ENCODE peak calls at places on chromosomes 3 and 15, in six cellular contexts. C is HCT116, B is uterus, F is GM23248, U is IMR-90, Q is adipocyte. W is an unnamed sample.

GRCh38 chr15:36960947-36961227 is 139.5 kb downstream of the MEIS2 start:
- DNase-seq in U (no peak), Q (no peak), B (no peak), F (no peak), C (no peak), W (no peak)

GRCh38 chr15:84783493-84784251 is 33.5 kb upstream of the ALPK3 start:
- DNase-seq in C (no peak), F (no peak), B (no peak), Q (no peak), U (no peak), W (no peak)

GRCh38 chr3:178198329-178198728 is 337.9 kb upstream of the KCNMB2 start:
- DNase-seq in U (peak; percentile 40), B (no peak), F (peak; percentile 63), C (no peak), Q (peak; percentile 61), W (no peak)

GRCh38 chr15:34726407-34727100 is 28.2 kb downstream of the GJD2 start:
- DNase-seq in B (no peak), U (peak; percentile 41), C (no peak), Q (peak; percentile 71), F (peak; percentile 75), W (no peak)

GRCh38 chr3:71225285-71225684 is 358.2 kb downstream of the FOXP1 start:
- DNase-seq in U (peak; percentile 73), F (peak; percentile 30), B (no peak), C (no peak), Q (peak; percentile 38), W (no peak)

GRCh38 chr15:68641376-68641775 is 62.6 kb downstream of the CORO2B start:
- DNase-seq in Q (no peak), C (no peak), F (no peak), B (no peak), U (no peak), W (no peak)

GRCh38 chr15:22939051-22939450 is 41.1 kb downstream of the CYFIP1 start:
- DNase-seq in U (no peak), B (no peak), Q (no peak), F (no peak), C (no peak), W (no peak)

GRCh38 chr15:68425428-68426060 is 6.4 kb downstream of the ITGA11 start:
- DNase-seq in U (no peak), C (no peak), B (peak; percentile 60), F (peak; percentile 90), Q (no peak), W (no peak)

GRCh38 chr3:52495777-52496602 is 852 bp downstream of the STAB1 start:
- DNase-seq in Q (peak; percentile 9), U (peak; percentile 43), C (no peak), B (no peak), F (peak; percentile 72), W (no peak)

GRCh38 chr15:38490231-38490630 is 36.3 kb downstream of the FAM98B start:
- DNase-seq in Q (peak; percentile 61), U (peak; percentile 87), F (peak; percentile 56), C (no peak), B (no peak), W (no peak)

GRCh38 chr3:161914703-161915102 is 418.1 kb downstream of the OTOL1 start:
- DNase-seq in B (peak; percentile 35), Q (peak; percentile 39), U (peak; percentile 59), F (peak; percentile 68), C (no peak), W (peak; percentile 15)

GRCh38 chr3:127011270-127011992 is 28.5 kb downstream of the PLXNA1 start:
- DNase-seq in C (no peak), B (peak; percentile 55), Q (peak; percentile 87), U (peak; percentile 31), F (peak; percentile 62), W (peak; percentile 36)

GRCh38 chr3:128275316-128276150 is 122.3 kb downstream of the EEFSEC start:
- DNase-seq in C (no peak), Q (no peak), F (no peak), U (peak; percentile 4), B (no peak), W (no peak)

GRCh38 chr3:140022061-140022781 is 87.2 kb downstream of the CLSTN2 start:
- DNase-seq in C (no peak), F (no peak), B (peak; percentile 27), Q (no peak), U (no peak), W (peak; percentile 37)

GRCh38 chr3:169836942-169837275 is 24.2 kb upstream of the LRRC34 start:
- DNase-seq in C (no peak), F (peak; percentile 78), B (no peak), Q (no peak), U (no peak), W (no peak)

GRCh38 chr3:63400259-63400860 is 122.3 kb downstream of the SYNPR start:
- DNase-seq in Q (no peak), B (no peak), F (peak; percentile 9), C (no peak), U (no peak), W (no peak)

GRCh38 chr15:88376574-88377174 is 90.5 kb downstream of the MRPL46 start:
- DNase-seq in F (peak; percentile 89), Q (peak; percentile 56), C (no peak), B (no peak), U (peak; percentile 54), W (no peak)

GRCh38 chr3:193599393-193599792 is 6.4 kb downstream of the OPA1 start:
- DNase-seq in U (no peak), B (no peak), F (no peak), Q (no peak), C (no peak), W (no peak)

GRCh38 chr15:75389791-75390382 is 21.5 kb upstream of the MAN2C1 start:
- DNase-seq in Q (peak; percentile 42), C (no peak), F (no peak), B (no peak), U (no peak), W (no peak)

GRCh38 chr3:42957573-42957972 is 21.5 kb upstream of the GASK1A start:
- DNase-seq in F (no peak), B (no peak), U (no peak), Q (no peak), C (no peak), W (no peak)

GRCh38 chr3:72655758-72656157 is 192.5 kb downstream of the SHQ1 start:
- DNase-seq in C (no peak), F (no peak), B (no peak), Q (no peak), U (no peak), W (no peak)

GRCh38 chr15:22979069-22979698 is 984 bp downstream of the CYFIP1 start:
- DNase-seq in Q (peak; percentile 81), F (peak; percentile 75), B (no peak), U (peak; percentile 42), C (no peak), W (peak; percentile 47)

GRCh38 chr3:8345396-8345795 is 156.2 kb upstream of the LMCD1 start:
- DNase-seq in F (peak; percentile 6), B (no peak), C (no peak), U (no peak), Q (no peak), W (no peak)

GRCh38 chr15:29097168-29097567 is 172.5 kb downstream of the NSMCE3 start:
- DNase-seq in B (no peak), C (no peak), U (no peak), Q (no peak), F (no peak), W (no peak)

GRCh38 chr3:181906338-181906737 is 194.6 kb downstream of the SOX2 start:
- DNase-seq in F (no peak), Q (no peak), C (no peak), B (no peak), U (no peak), W (no peak)

GRCh38 chr3:163490119-163490518 is 1588.2 kb downstream of the SI start:
- DNase-seq in U (no peak), Q (no peak), C (peak; percentile 48), B (no peak), F (peak; percentile 59), W (no peak)

GRCh38 chr15:73771380-73772095 is 18.4 kb upstream of the INSYN1 start:
- DNase-seq in U (no peak), F (no peak), Q (no peak), B (no peak), C (no peak), W (no peak)

GRCh38 chr3:126944089-126944965 is 38.6 kb upstream of the PLXNA1 start:
- DNase-seq in Q (no peak), F (no peak), C (no peak), B (no peak), U (no peak), W (no peak)

DNA sequence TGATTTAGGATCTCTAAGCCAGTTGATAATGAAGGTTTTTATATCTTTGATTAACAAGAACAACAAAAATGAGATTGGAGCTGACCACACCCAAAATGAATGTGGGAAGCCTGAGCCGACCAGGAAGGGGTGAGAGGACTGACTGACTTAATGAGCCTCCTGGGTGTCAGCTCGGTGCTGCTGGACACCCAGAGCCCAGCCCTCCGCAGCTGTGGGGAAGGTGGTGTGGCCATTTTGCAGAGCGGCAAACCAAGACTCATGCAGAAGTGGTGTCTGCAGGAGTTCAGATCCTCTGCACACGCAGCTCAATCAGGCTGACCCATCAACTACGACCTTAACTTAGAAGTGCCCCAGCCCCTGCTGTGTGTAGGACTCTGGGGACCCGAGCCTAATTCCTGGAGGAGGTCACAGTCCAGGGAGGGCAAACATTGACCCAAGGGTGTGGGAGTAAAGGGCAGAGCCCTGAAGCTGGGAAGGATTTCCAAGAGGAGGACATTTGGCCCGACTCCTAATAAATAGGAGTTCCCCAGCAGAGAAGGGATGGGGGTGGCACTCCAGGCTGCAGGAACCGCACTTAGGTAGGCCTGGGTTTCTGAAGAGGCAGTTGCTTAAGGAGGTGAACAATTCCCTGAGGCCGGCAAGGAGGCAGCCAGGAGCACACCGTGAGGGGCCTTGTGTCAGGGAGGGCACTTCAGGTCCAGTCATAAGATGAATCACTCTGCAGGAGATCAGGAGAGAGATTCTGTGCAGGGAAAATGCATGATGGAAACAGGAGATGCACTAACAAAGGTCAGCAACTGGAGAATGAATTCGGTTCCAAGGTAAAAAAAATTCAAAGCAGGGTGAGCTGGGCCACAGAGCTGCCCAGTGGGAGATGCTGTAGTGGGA is 197.1 kb upstream of the TPM1 start:
- DNase-seq in B (no peak), F (peak; percentile 79), Q (no peak), C (no peak), U (peak; percentile 59), W (no peak)
- H3K4me1 ChIP-seq in B (no peaks in the 10 kb centered on the region), F (peaks cover 42% of the 10 kb centered on the region), Q (peaks cover 4% of the 10 kb centered on the region), C (no peaks in the 10 kb centered on the region), U (peaks cover 14% of the 10 kb centered on the region), W (peaks cover 13% of the 10 kb centered on the region)

GRCh38 chr3:69084668-69085542 is at the start of gene ARL6IP5:
- DNase-seq in U (peak; percentile 93), B (peak; percentile 91), C (peak; percentile 87), Q (peak; percentile 96), F (peak; percentile 94), W (peak; percentile 95)
- H3K4me1 ChIP-seq in U (peaks cover 13% of the 10 kb centered on the region), B (peaks cover 8% of the 10 kb centered on the region), C (peaks cover 38% of the 10 kb centered on the region), Q (peaks cover 67% of the 10 kb centered on the region), F (peaks cover 62% of the 10 kb centered on the region), W (peaks cover 77% of the 10 kb centered on the region)

DNA sequence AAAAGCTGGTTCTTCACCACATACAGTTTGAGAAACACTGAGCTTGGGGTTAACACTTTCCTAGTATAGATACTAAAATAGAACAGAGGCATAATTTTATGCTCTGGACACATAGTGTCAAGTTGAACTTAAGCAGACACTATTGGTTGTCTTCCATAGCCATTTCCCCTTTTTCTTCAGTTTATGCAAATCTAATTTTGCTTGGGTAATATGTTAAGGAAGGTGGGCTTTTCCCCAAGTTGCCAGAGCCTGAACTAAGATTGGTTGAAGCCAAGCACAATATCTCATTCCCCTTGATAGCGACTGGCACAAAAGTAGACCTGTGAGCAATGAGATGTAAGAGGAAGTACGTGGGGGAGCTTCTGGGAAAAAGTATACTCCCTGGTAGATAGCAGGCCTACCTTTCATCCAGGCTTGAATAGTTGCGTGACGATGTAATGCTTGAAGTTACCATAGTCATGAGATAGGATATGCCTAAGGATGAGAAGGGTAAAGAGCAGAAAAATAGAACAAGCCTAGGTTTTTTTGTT is 4.5 kb upstream of the POPDC2 start:
- DNase-seq in B (no peak), Q (no peak), U (peak; percentile 43), C (no peak), F (no peak), W (no peak)
- H3K4me1 ChIP-seq in B (no peaks in the 10 kb centered on the region), Q (peaks cover 34% of the 10 kb centered on the region), U (peaks cover 2% of the 10 kb centered on the region), C (peaks cover 1% of the 10 kb centered on the region), F (peaks cover 36% of the 10 kb centered on the region), W (peaks cover 56% of the 10 kb centered on the region)

GRCh38 chr3:65539620-65540019 is 499.1 kb downstream of the MAGI1 start:
- DNase-seq in C (no peak), Q (no peak), B (no peak), U (no peak), F (no peak), W (no peak)
- H3K4me1 ChIP-seq in C (no peaks in the 10 kb centered on the region), Q (peaks cover 7% of the 10 kb centered on the region), B (no peaks in the 10 kb centered on the region), U (peaks cover 5% of the 10 kb centered on the region), F (peaks cover under 1% of the 10 kb centered on the region), W (peaks cover 19% of the 10 kb centered on the region)